ENCODE peak calls at places on chromosomes 4 and X, in four cellular contexts. M is A549, U is AG20443, O is T-helper 1 cell. X is an unnamed sample.

GRCh38 chr4:141645611-141646340 is 9.4 kb downstream of the IL15 start:
- DNase-seq in M (no peak), U (peak), O (no peak), X (no peak)

GRCh38 chr4:8015512-8015911 is 75.9 kb upstream of the AFAP1 start:
- DNase-seq in M (peak), U (peak), O (no peak), X (no peak)

GRCh38 chr4:172042714-172043114 is 229.5 kb downstream of the GALNTL6 start:
- DNase-seq in M (no peak), U (no peak), O (no peak), X (no peak)

GRCh38 chrX:122245175-122245574 is 938.9 kb upstream of the GRIA3 start:
- DNase-seq in M (no peak), U (no peak), O (no peak), X (no peak)

GRCh38 chr4:118270492-118270891 is 82.3 kb downstream of the PRSS12 start:
- DNase-seq in M (peak), U (peak), O (no peak), X (no peak)

GRCh38 chr4:150038335-150039076 is 39.7 kb upstream of the DCLK2 start:
- DNase-seq in M (no peak), U (no peak), O (no peak), X (no peak)

GRCh38 chr4:24330198-24330972 is 254.0 kb downstream of the DHX15 start:
- DNase-seq in M (no peak), U (no peak), O (no peak), X (no peak)

GRCh38 chr4:123555500-123556273 is 159.1 kb downstream of the SPRY1 start:
- DNase-seq in M (peak), U (peak), O (no peak), X (no peak)

GRCh38 chrX:497201-497710 is 110.5 kb upstream of the PPP2R3B start:
- DNase-seq in M (no peak), U (no peak), O (no peak), X (no peak)

GRCh38 chrX:10041383-10041782 is 74.2 kb downstream of the CLDN34 start:
- DNase-seq in M (no peak), U (peak), O (no peak), X (no peak)

GRCh38 chr4:155885666-155886065 is 17.8 kb upstream of the TDO2 start:
- DNase-seq in M (no peak), U (no peak), O (no peak), X (no peak)

GRCh38 chr4:115938764-115939443 is 825.5 kb upstream of the NDST4 start:
- DNase-seq in M (no peak), U (no peak), O (no peak), X (no peak)

GRCh38 chr4:165625281-165625680 is 246.5 kb downstream of the CPE start:
- DNase-seq in M (no peak), U (no peak), O (no peak), X (no peak)

GRCh38 chr4:81314196-81314896 is 99.3 kb upstream of the PRKG2 start:
- DNase-seq in M (no peak), U (peak), O (no peak), X (no peak)

GRCh38 chrX:42247241-42247640 is 323.9 kb upstream of the CASK start:
- DNase-seq in M (no peak), U (peak), O (no peak), X (no peak)

GRCh38 chrX:100478714-100479113 is 68.6 kb upstream of the PCDH19 start:
- DNase-seq in M (no peak), U (no peak), O (no peak), X (no peak)

GRCh38 chr4:98627883-98628282 is 30.5 kb downstream of the TSPAN5 start:
- DNase-seq in M (no peak), U (peak), O (no peak), X (no peak)

GRCh38 chr4:173367285-173367684 is 3.5 kb upstream of the SAP30 start:
- DNase-seq in M (no peak), U (no peak), O (no peak), X (no peak)

GRCh38 chrX:111447298-111447697 is 35.3 kb upstream of the DCX start:
- DNase-seq in M (no peak), U (no peak), O (no peak), X (no peak)

GRCh38 chrX:42869011-42869410 is 91.0 kb upstream of the PPP1R2C start:
- DNase-seq in M (no peak), U (no peak), O (no peak), X (no peak)

GRCh38 chrX:69504626-69505612 is 793 bp downstream of the NALF2 start:
- DNase-seq in M (no peak), U (no peak), O (no peak), X (no peak)

GRCh38 chrX:356385-357034 is 30.2 kb downstream of the PPP2R3B start:
- DNase-seq in M (no peak), U (peak), O (no peak), X (no peak)

GRCh38 chr4:72701987-72702819 is 133.2 kb upstream of the ADAMTS3 start:
- DNase-seq in M (peak), U (peak), O (peak), X (peak)

GRCh38 chrX:10158279-10158939 is 1.6 kb downstream of the CLCN4 start:
- DNase-seq in M (peak), U (peak), O (no peak), X (no peak)

GRCh38 chrX:103464071-103464773 is 55.1 kb downstream of the RAB40A start:
- DNase-seq in M (peak), U (peak), O (no peak), X (peak)

GRCh38 chr4:7192252-7193039 is at the start of gene SORCS2:
- DNase-seq in M (peak), U (peak), O (no peak), X (no peak)

GRCh38 chrX:113384628-113385027 is 544.0 kb upstream of the AMOT start:
- DNase-seq in M (no peak), U (peak), O (no peak), X (peak)

GRCh38 chr4:164229255-164229654 is 524.7 kb upstream of the SMIM31 start:
- DNase-seq in M (no peak), U (no peak), O (no peak), X (no peak)

X was measured in Panc1.